ENCODE peak calls at places on chromosomes 1 and 21, in nine cellular contexts. One of them, this sample, is unnamed. For H3K36me3, the result is how much of the 10 kb centered on the place peaks cover.

GRCh38 chr1:78645728-78646127 is 3.9 kb upstream of the IFI44 start:
- DNase-seq in adrenal gland: no peak
- DNase-seq in fibroblast of lung: no peak
- DNase-seq in uterus: no peak
- DNase-seq in neuronal stem cell: no peak
- DNase-seq in lower lobe of right lung: no peak
- DNase-seq in lung: no peak
- DNase-seq in tibial nerve: no peak
- DNase-seq in BJ: no peak
- DNase-seq in this sample: no peak

GRCh38 chr1:31576201-31576669 is at the start of gene TINAGL1:
- DNase-seq in adrenal gland: no peak
- DNase-seq in fibroblast of lung: no peak
- DNase-seq in uterus: peak
- DNase-seq in neuronal stem cell: no peak
- DNase-seq in lower lobe of right lung: peak
- DNase-seq in lung: peak
- DNase-seq in tibial nerve: no peak
- DNase-seq in BJ: no peak
- DNase-seq in this sample: peak

GRCh38 chr1:45172015-45172414 is 34.4 kb downstream of the ZSWIM5 start:
- DNase-seq in adrenal gland: no peak
- DNase-seq in fibroblast of lung: no peak
- DNase-seq in uterus: no peak
- DNase-seq in neuronal stem cell: no peak
- DNase-seq in lower lobe of right lung: no peak
- DNase-seq in lung: no peak
- DNase-seq in tibial nerve: no peak
- DNase-seq in BJ: no peak
- DNase-seq in this sample: no peak

GRCh38 chr1:2555634-2556276 is 416 bp upstream of the TNFRSF14 start:
- DNase-seq in adrenal gland: peak
- DNase-seq in fibroblast of lung: no peak
- DNase-seq in uterus: peak
- DNase-seq in neuronal stem cell: no peak
- DNase-seq in lower lobe of right lung: peak
- DNase-seq in lung: peak
- DNase-seq in tibial nerve: peak
- DNase-seq in BJ: no peak
- DNase-seq in this sample: no peak

GRCh38 chr1:155873860-155874259 is 14.5 kb downstream of the SYT11 start:
- DNase-seq in adrenal gland: peak
- DNase-seq in fibroblast of lung: peak
- DNase-seq in uterus: no peak
- DNase-seq in neuronal stem cell: no peak
- DNase-seq in lower lobe of right lung: no peak
- DNase-seq in lung: no peak
- DNase-seq in tibial nerve: no peak
- DNase-seq in BJ: no peak
- DNase-seq in this sample: no peak

GRCh38 chr1:109895720-109896504 is 14.7 kb upstream of the CSF1 start:
- DNase-seq in adrenal gland: peak
- DNase-seq in fibroblast of lung: peak
- DNase-seq in uterus: peak
- DNase-seq in neuronal stem cell: no peak
- DNase-seq in lower lobe of right lung: peak
- DNase-seq in lung: peak
- DNase-seq in tibial nerve: no peak
- DNase-seq in BJ: no peak
- DNase-seq in this sample: no peak

GRCh38 chr1:186512698-186513457 is 52.0 kb upstream of the PDC start:
- DNase-seq in adrenal gland: no peak
- DNase-seq in fibroblast of lung: no peak
- DNase-seq in uterus: no peak
- DNase-seq in neuronal stem cell: no peak
- DNase-seq in lower lobe of right lung: no peak
- DNase-seq in lung: no peak
- DNase-seq in tibial nerve: no peak
- DNase-seq in BJ: no peak
- DNase-seq in this sample: peak

GRCh38 chr1:116289219-116289618 is 83.8 kb upstream of the ATP1A1 start:
- DNase-seq in adrenal gland: peak
- DNase-seq in fibroblast of lung: no peak
- DNase-seq in uterus: no peak
- DNase-seq in neuronal stem cell: no peak
- DNase-seq in lower lobe of right lung: no peak
- DNase-seq in lung: no peak
- DNase-seq in tibial nerve: no peak
- DNase-seq in BJ: no peak
- DNase-seq in this sample: no peak

GRCh38 chr1:16420719-16421118 is 16.5 kb downstream of the SPATA21 start:
- DNase-seq in adrenal gland: no peak
- DNase-seq in fibroblast of lung: no peak
- DNase-seq in uterus: no peak
- DNase-seq in neuronal stem cell: no peak
- DNase-seq in lower lobe of right lung: no peak
- DNase-seq in lung: no peak
- DNase-seq in tibial nerve: no peak
- DNase-seq in BJ: no peak
- DNase-seq in this sample: no peak

GRCh38 chr1:180291004-180291403 is 60.9 kb downstream of the LHX4 start:
- DNase-seq in adrenal gland: no peak
- DNase-seq in fibroblast of lung: no peak
- DNase-seq in uterus: no peak
- DNase-seq in neuronal stem cell: no peak
- DNase-seq in lower lobe of right lung: no peak
- DNase-seq in lung: no peak
- DNase-seq in tibial nerve: no peak
- DNase-seq in BJ: no peak
- DNase-seq in this sample: no peak

GRCh38 chr21:37712204-37712934 is 203.9 kb downstream of the KCNJ6 start:
- DNase-seq in adrenal gland: peak
- DNase-seq in fibroblast of lung: peak
- DNase-seq in uterus: no peak
- DNase-seq in neuronal stem cell: peak
- DNase-seq in lower lobe of right lung: peak
- DNase-seq in lung: peak
- DNase-seq in tibial nerve: peak
- DNase-seq in BJ: no peak
- DNase-seq in this sample: peak

GRCh38 chr1:229028509-229028908 is 242.4 kb upstream of the RAB4A start:
- DNase-seq in adrenal gland: no peak
- DNase-seq in fibroblast of lung: no peak
- DNase-seq in uterus: no peak
- DNase-seq in neuronal stem cell: peak
- DNase-seq in lower lobe of right lung: no peak
- DNase-seq in lung: no peak
- DNase-seq in tibial nerve: no peak
- DNase-seq in BJ: no peak
- DNase-seq in this sample: no peak

GRCh38 chr1:177983824-177984528 is 14.1 kb upstream of the SEC16B start:
- DNase-seq in adrenal gland: peak
- DNase-seq in fibroblast of lung: peak
- DNase-seq in uterus: peak
- DNase-seq in neuronal stem cell: peak
- DNase-seq in lower lobe of right lung: no peak
- DNase-seq in lung: no peak
- DNase-seq in tibial nerve: peak
- DNase-seq in BJ: peak
- DNase-seq in this sample: peak

GRCh38 chr1:156286061-156286460 is 1.9 kb downstream of the TMEM79 start:
- DNase-seq in adrenal gland: no peak
- DNase-seq in fibroblast of lung: no peak
- DNase-seq in uterus: no peak
- DNase-seq in neuronal stem cell: no peak
- DNase-seq in lower lobe of right lung: no peak
- DNase-seq in lung: no peak
- DNase-seq in tibial nerve: no peak
- DNase-seq in BJ: no peak
- DNase-seq in this sample: no peak

GRCh38 chr1:173403996-173404395 is 73.1 kb upstream of the PRDX6 start:
- DNase-seq in adrenal gland: no peak
- DNase-seq in fibroblast of lung: no peak
- DNase-seq in uterus: no peak
- DNase-seq in neuronal stem cell: no peak
- DNase-seq in lower lobe of right lung: no peak
- DNase-seq in lung: no peak
- DNase-seq in tibial nerve: no peak
- DNase-seq in BJ: no peak
- DNase-seq in this sample: peak

GRCh38 chr1:221793439-221794078 is 51.7 kb upstream of the DUSP10 start:
- DNase-seq in adrenal gland: no peak
- DNase-seq in fibroblast of lung: peak
- DNase-seq in uterus: no peak
- DNase-seq in neuronal stem cell: no peak
- DNase-seq in lower lobe of right lung: no peak
- DNase-seq in lung: no peak
- DNase-seq in tibial nerve: no peak
- DNase-seq in BJ: no peak
- DNase-seq in this sample: no peak

GRCh38 chr1:6261615-6261995 is 707 bp upstream of the GPR153 start:
- DNase-seq in adrenal gland: no peak
- DNase-seq in fibroblast of lung: no peak
- DNase-seq in uterus: no peak
- DNase-seq in neuronal stem cell: no peak
- DNase-seq in lower lobe of right lung: no peak
- DNase-seq in lung: no peak
- DNase-seq in tibial nerve: no peak
- DNase-seq in BJ: no peak
- DNase-seq in this sample: peak

GRCh38 chr21:46003575-46004007 is 22.0 kb downstream of the COL6A1 start:
- DNase-seq in adrenal gland: no peak
- DNase-seq in fibroblast of lung: no peak
- DNase-seq in uterus: peak
- DNase-seq in neuronal stem cell: no peak
- DNase-seq in lower lobe of right lung: peak
- DNase-seq in lung: no peak
- DNase-seq in tibial nerve: no peak
- DNase-seq in BJ: no peak
- DNase-seq in this sample: peak

GRCh38 chr1:31782766-31783410 is 18.7 kb upstream of the ADGRB2 start:
- DNase-seq in adrenal gland: no peak
- DNase-seq in fibroblast of lung: no peak
- DNase-seq in uterus: no peak
- DNase-seq in neuronal stem cell: no peak
- DNase-seq in lower lobe of right lung: peak
- DNase-seq in lung: no peak
- DNase-seq in tibial nerve: no peak
- DNase-seq in BJ: no peak
- DNase-seq in this sample: peak

GRCh38 chr1:192538407-192539311 is 36.9 kb upstream of the RGS1 start:
- DNase-seq in adrenal gland: no peak
- DNase-seq in fibroblast of lung: peak
- DNase-seq in uterus: no peak
- DNase-seq in neuronal stem cell: no peak
- DNase-seq in lower lobe of right lung: no peak
- DNase-seq in lung: no peak
- DNase-seq in tibial nerve: no peak
- DNase-seq in BJ: no peak
- DNase-seq in this sample: no peak

DNA sequence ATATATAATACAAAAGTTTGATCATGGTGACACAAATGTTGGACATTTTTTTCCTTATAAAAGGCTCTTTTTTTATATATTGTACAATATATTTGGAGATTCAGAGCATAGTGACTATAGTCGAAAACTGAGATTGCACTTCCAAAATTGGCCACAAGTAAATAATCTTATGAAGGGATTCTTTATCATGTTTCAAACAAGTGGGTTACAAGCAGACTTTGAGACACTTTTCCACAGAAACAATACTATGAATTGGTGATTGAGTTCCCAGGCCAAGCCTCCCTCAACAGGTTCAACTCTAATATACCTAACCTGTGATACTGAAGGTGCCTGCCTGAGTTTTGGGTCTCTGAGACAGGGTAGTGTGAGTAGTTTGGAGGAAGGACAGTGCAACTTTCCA is 13.8 kb downstream of the LEPR start:
- DNase-seq in adrenal gland: no peak
- DNase-seq in fibroblast of lung: no peak
- DNase-seq in uterus: no peak
- DNase-seq in neuronal stem cell: no peak
- DNase-seq in lower lobe of right lung: no peak
- DNase-seq in lung: no peak
- DNase-seq in tibial nerve: no peak
- DNase-seq in BJ: no peak
- DNase-seq in this sample: no peak
- H3K36me3 ChIP-seq in adrenal gland: under half
- H3K36me3 ChIP-seq in fibroblast of lung: under half
- H3K36me3 ChIP-seq in uterus: under half
- H3K36me3 ChIP-seq in neuronal stem cell: half or more
- H3K36me3 ChIP-seq in lower lobe of right lung: under half
- H3K36me3 ChIP-seq in lung: under half
- H3K36me3 ChIP-seq in tibial nerve: under half
- H3K36me3 ChIP-seq in BJ: under half
- H3K36me3 ChIP-seq in this sample: under half

GRCh38 chr21:32315511-32316362 is 17.1 kb downstream of the MRAP start:
- DNase-seq in adrenal gland: no peak
- DNase-seq in fibroblast of lung: no peak
- DNase-seq in uterus: no peak
- DNase-seq in neuronal stem cell: no peak
- DNase-seq in lower lobe of right lung: no peak
- DNase-seq in lung: no peak
- DNase-seq in tibial nerve: no peak
- DNase-seq in BJ: no peak
- DNase-seq in this sample: no peak
- H3K36me3 ChIP-seq in adrenal gland: under half
- H3K36me3 ChIP-seq in fibroblast of lung: under half
- H3K36me3 ChIP-seq in uterus: under half
- H3K36me3 ChIP-seq in neuronal stem cell: half or more
- H3K36me3 ChIP-seq in lower lobe of right lung: half or more
- H3K36me3 ChIP-seq in lung: half or more
- H3K36me3 ChIP-seq in tibial nerve: under half
- H3K36me3 ChIP-seq in BJ: under half
- H3K36me3 ChIP-seq in this sample: half or more

GRCh38 chr1:23291706-23292105 is 52.4 kb downstream of the HNRNPR start:
- DNase-seq in adrenal gland: no peak
- DNase-seq in fibroblast of lung: no peak
- DNase-seq in uterus: no peak
- DNase-seq in neuronal stem cell: no peak
- DNase-seq in lower lobe of right lung: no peak
- DNase-seq in lung: no peak
- DNase-seq in tibial nerve: no peak
- DNase-seq in BJ: no peak
- DNase-seq in this sample: no peak
- H3K36me3 ChIP-seq in adrenal gland: under half
- H3K36me3 ChIP-seq in fibroblast of lung: under half
- H3K36me3 ChIP-seq in uterus: under half
- H3K36me3 ChIP-seq in neuronal stem cell: half or more
- H3K36me3 ChIP-seq in lower lobe of right lung: under half
- H3K36me3 ChIP-seq in lung: under half
- H3K36me3 ChIP-seq in tibial nerve: under half
- H3K36me3 ChIP-seq in BJ: under half
- H3K36me3 ChIP-seq in this sample: half or more

DNA sequence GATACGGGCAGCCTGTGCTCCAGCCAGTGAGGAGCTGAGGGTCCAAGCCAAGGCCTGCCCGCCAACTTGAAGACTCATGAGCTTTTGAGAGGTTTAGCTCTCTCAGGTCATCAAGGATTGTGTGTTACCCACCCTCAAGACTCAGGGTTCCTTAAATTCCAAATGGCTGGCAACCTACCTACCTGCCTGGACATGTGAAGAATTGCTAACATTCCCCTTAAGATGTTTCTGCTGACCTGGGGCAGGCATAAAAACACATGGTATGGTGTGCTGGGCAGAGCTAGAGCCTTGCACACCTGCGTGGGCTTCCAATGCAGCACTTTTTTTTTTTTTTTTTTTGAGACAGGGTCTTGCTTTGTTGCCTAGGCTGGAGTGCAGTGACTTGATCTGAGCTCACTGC is 17.2 kb downstream of the PARP1 start:
- DNase-seq in adrenal gland: no peak
- DNase-seq in fibroblast of lung: no peak
- DNase-seq in uterus: no peak
- DNase-seq in neuronal stem cell: no peak
- DNase-seq in lower lobe of right lung: no peak
- DNase-seq in lung: no peak
- DNase-seq in tibial nerve: no peak
- DNase-seq in BJ: no peak
- DNase-seq in this sample: no peak
- H3K36me3 ChIP-seq in adrenal gland: under half
- H3K36me3 ChIP-seq in fibroblast of lung: under half
- H3K36me3 ChIP-seq in uterus: under half
- H3K36me3 ChIP-seq in neuronal stem cell: half or more
- H3K36me3 ChIP-seq in lower lobe of right lung: half or more
- H3K36me3 ChIP-seq in lung: under half
- H3K36me3 ChIP-seq in tibial nerve: under half
- H3K36me3 ChIP-seq in BJ: under half
- H3K36me3 ChIP-seq in this sample: half or more